ENCODE peak calls at places on chromosome 5, in ten cellular contexts. V is pancreas; Z is RWPE2; Y is upper lobe of right lung; U is lung; I is left lung; Q is A549; S is aorta; K is heart right ventricle; L is CD8-positive, alpha-beta T cell. H is an unnamed sample.

GRCh38 chr5:132674671-132675506 is 1.1 kb downstream of the IL4 start:
- ATAC-seq in V (peak; percentile 55), Z (peak; percentile 76), Y (peak; percentile 47), U (peak; percentile 43), I (peak; percentile 71), Q (peak; percentile 40), S (peak; percentile 62), K (peak; percentile 31), L (no peak), H (peak; percentile 50)

GRCh38 chr5:10648806-10649517 is 85.1 kb downstream of the ANKRD33B start:
- ATAC-seq in V (no peak), Z (no peak), Y (no peak), U (no peak), I (no peak), Q (no peak), S (peak; percentile 24), K (no peak), L (no peak), H (no peak)

GRCh38 chr5:125037020-125037419 is 290.6 kb upstream of the ZNF608 start:
- ATAC-seq in V (no peak), Z (no peak), Y (no peak), U (no peak), I (no peak), Q (no peak), S (no peak), K (no peak), L (no peak), H (no peak)

GRCh38 chr5:53649352-53649751 is 88.9 kb downstream of the NDUFS4 start:
- ATAC-seq in V (no peak), Z (no peak), Y (no peak), U (no peak), I (no peak), Q (no peak), S (no peak), K (no peak), L (no peak), H (no peak)

GRCh38 chr5:892390-893136 is at the start of the genes BRD9 and TRIP13:
- ATAC-seq in V (peak; percentile 98), Z (peak; percentile 89), Y (peak; percentile 98), U (peak; percentile 99), I (peak; percentile 98), Q (peak; percentile 92), S (peak; percentile 94), K (peak; percentile 93), L (peak; percentile 94), H (peak; percentile 97)

GRCh38 chr5:96741911-96742310 is 65.8 kb downstream of the ERAP1 start:
- ATAC-seq in V (no peak), Z (no peak), Y (peak; percentile 57), U (no peak), I (peak; percentile 14), Q (no peak), S (no peak), K (peak; percentile 93), L (no peak), H (no peak)

GRCh38 chr5:123182072-123182471 is 93.0 kb downstream of the PRDM6 start:
- ATAC-seq in V (no peak), Z (no peak), Y (no peak), U (no peak), I (no peak), Q (no peak), S (no peak), K (peak; percentile 67), L (no peak), H (no peak)

GRCh38 chr5:33888582-33888981 is 3.2 kb downstream of the ADAMTS12 start:
- ATAC-seq in V (no peak), Z (no peak), Y (peak; percentile 19), U (no peak), I (no peak), Q (no peak), S (no peak), K (no peak), L (no peak), H (no peak)

GRCh38 chr5:15206133-15206532 is 293.8 kb upstream of the FBXL7 start:
- ATAC-seq in V (no peak), Z (no peak), Y (no peak), U (no peak), I (no peak), Q (no peak), S (no peak), K (no peak), L (no peak), H (no peak)

GRCh38 chr5:80208337-80208736 is 47.5 kb downstream of the SERINC5 start:
- ATAC-seq in V (no peak), Z (no peak), Y (no peak), U (no peak), I (no peak), Q (no peak), S (no peak), K (no peak), L (no peak), H (no peak)

DNA sequence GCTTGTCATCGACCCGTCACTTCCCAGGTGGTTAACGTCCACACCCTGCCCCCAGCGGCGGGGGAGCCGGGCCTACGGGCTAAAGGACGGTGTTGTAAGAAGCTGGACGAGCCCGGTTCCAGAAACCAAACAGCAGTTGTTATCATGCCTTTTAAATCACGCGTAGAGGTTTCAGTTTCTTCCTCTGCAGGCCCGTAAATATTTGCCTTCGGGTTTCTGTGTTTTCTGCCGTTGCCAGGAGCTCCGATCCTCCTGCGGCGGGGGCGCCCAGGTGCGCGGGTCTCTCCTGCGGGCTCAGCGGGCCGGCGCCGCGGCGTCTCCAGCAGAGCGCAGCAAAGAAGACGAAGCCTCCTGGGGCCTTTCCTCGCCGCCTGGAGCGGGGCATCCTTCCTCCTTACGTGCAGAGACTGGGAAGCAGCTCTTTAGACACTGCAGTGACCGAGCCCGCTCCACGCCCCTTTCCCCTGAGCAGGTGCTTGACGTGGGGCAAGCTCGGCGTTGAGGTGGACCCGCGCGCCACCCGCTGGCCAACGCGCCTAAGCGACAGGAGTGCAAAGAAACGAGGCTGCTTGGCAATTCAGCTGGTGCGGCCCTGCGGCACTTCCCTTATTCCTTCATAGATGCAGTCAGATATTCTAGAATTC is 21.8 kb upstream of the TTC1 start:
- ATAC-seq in V (peak; percentile 99), Z (peak; percentile 94), Y (peak; percentile 98), U (peak; percentile 91), I (peak; percentile 100), Q (peak; percentile 96), S (peak; percentile 84), K (peak; percentile 91), L (peak; percentile 93), H (peak; percentile 70)
- H3K27ac ChIP-seq in V (no peak overlapping the region), Z (no peak overlapping the region), Y (no peak overlapping the region), U (no peak overlapping the region), I (no peak overlapping the region), Q (peak overlapping the region; percentile 14), S (no peak overlapping the region), K (no peak overlapping the region), L (no peak overlapping the region), H (no peak overlapping the region)

DNA sequence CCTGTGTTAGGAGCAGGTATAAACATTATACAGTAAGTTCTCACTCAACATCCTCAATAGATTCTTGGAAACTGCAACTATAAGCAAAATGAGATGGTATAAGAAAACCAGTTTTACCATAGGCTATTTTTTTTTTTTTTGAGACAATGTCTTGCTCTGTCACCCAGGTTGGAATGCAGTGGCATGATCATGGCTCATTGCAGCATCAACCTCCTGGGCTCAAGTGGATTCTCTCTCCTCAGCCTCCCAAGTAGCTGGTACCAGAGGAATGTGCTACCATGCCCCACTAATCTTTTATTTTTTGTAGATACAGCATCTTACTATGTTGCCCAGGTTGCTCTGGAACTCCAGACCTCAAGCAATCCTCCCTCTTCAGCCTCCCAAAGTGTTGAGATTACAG is 50.1 kb upstream of the ADRB2 start:
- ATAC-seq in V (no peak), Z (no peak), Y (no peak), U (no peak), I (no peak), Q (no peak), S (no peak), K (no peak), L (no peak), H (no peak)
- H3K27ac ChIP-seq in V (no peak overlapping the region), Z (peak overlapping the region; percentile 31), Y (no peak overlapping the region), U (no peak overlapping the region), I (no peak overlapping the region), Q (no peak overlapping the region), S (no peak overlapping the region), K (no peak overlapping the region), L (no peak overlapping the region), H (no peak overlapping the region)

GRCh38 chr5:139650031-139650688 is 2.0 kb downstream of the CXXC5 start:
- ATAC-seq in V (no peak), Z (no peak), Y (no peak), U (no peak), I (no peak), Q (no peak), S (no peak), K (peak; percentile 14), L (no peak), H (no peak)

GRCh38 chr5:139650689-139651501 is 2.7 kb downstream of the CXXC5 start:
- ATAC-seq in V (peak; percentile 34), Z (no peak), Y (peak; percentile 45), U (no peak), I (peak; percentile 47), Q (peak; percentile 2), S (peak; percentile 15), K (peak; percentile 45), L (no peak), H (peak; percentile 34)

GRCh38 chr5:139647406-139648204 is 544 bp upstream of the CXXC5 start:
- ATAC-seq in V (no peak), Z (no peak), Y (no peak), U (no peak), I (no peak), Q (no peak), S (no peak), K (no peak), L (no peak), H (no peak)

GRCh38 chr5:139648205-139649081 is at the start of gene CXXC5:
- ATAC-seq in V (peak; percentile 70), Z (peak; percentile 43), Y (peak; percentile 77), U (peak; percentile 67), I (peak; percentile 62), Q (peak; percentile 42), S (peak; percentile 86), K (peak; percentile 64), L (peak; percentile 47), H (peak; percentile 80)

DNA sequence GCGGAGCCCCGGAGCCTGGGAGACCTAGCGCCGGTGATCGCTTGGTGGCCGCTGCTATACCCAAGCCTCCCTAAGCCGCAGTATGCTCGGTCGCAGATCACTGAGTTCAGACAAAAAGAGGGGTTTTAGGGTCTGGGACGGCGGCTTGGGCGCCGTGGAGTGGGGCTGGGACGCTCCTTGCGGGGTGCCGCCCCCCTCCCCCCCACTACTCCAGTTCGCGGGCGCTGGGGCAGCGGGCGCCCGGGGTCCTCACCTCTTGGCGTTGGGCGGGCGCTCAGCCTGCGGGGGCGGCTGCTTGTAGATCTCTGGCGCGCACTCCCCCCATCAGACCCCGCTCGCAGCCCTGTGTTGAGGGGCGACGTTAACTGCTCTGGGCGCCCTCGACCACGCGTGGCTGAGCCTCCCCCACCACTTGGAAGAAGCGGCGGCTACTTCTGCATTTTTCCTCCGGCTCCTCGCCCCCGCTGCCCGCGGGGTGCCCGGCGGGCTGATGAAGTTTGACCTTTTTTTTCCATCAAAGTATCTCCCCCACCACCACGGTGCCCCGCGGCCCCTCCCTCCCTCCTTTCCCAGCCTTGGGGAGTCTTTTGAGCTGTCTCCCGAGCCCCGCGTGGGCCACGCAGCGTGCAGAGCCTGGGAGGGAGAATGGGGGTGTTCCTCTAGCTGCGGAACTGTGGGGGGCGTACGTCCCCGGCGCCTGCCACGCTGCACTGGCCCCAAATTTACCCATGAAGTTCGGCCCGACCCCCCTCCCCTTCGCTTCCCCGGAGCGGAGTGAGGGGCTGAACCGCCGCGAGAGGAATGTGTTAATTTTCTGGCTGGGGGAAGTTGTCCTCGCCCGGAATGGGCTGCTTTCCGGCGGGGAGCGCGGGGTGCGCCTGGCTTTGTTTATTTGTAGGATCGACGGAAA is 1.2 kb downstream of the CXXC5 start:
- ATAC-seq in V (peak; percentile 6), Z (peak; percentile 13), Y (peak; percentile 3), U (no peak), I (peak; percentile 1), Q (peak; percentile 17), S (peak; percentile 0), K (no peak), L (peak; percentile 13), H (no peak)
- H3K27ac ChIP-seq in V (peak overlapping the region; percentile 96), Z (no peak overlapping the region), Y (peak overlapping the region; percentile 84), U (peak overlapping the region; percentile 80), I (peak overlapping the region; percentile 87), Q (peak overlapping the region; percentile 98), S (peak overlapping the region; percentile 89), K (peak overlapping the region; percentile 94), L (no peak overlapping the region), H (peak overlapping the region; percentile 0)

GRCh38 chr5:112635771-112636170 is 101.9 kb upstream of the APC start:
- ATAC-seq in V (peak; percentile 13), Z (no peak), Y (no peak), U (no peak), I (no peak), Q (no peak), S (no peak), K (no peak), L (no peak), H (no peak)
- H3K27ac ChIP-seq in V (no peak overlapping the region), Z (no peak overlapping the region), Y (no peak overlapping the region), U (no peak overlapping the region), I (no peak overlapping the region), Q (no peak overlapping the region), S (no peak overlapping the region), K (no peak overlapping the region), L (no peak overlapping the region), H (no peak overlapping the region)